ENCODE peak calls at places on chromosomes 6 and 20, in five cellular contexts. T is neural progenitor cell, N is lung, V is pancreas, H is prostate gland. E is an unnamed sample.

GRCh38 chr20:18224968-18225568 is 63.3 kb upstream of the ZNF133 start:
- DNase-seq in T (peak; percentile 73), N (peak; percentile 35), V (peak; percentile 58), H (peak; percentile 26), E (no peak)

GRCh38 chr6:131951576-131952230 is 531 bp upstream of the CCN2 start:
- DNase-seq in T (peak; percentile 26), N (no peak), V (no peak), H (no peak), E (no peak)

GRCh38 chr6:3752538-3753227 is 1.2 kb upstream of the PXDC1 start:
- DNase-seq in T (no peak), N (no peak), V (no peak), H (no peak), E (no peak)

GRCh38 chr20:9075264-9076095 is 6.6 kb downstream of the PLCB4 start:
- DNase-seq in T (no peak), N (no peak), V (no peak), H (no peak), E (no peak)

GRCh38 chr6:7721654-7722053 is 4.2 kb upstream of the BMP6 start:
- DNase-seq in T (no peak), N (no peak), V (no peak), H (no peak), E (peak; percentile 22)

GRCh38 chr6:150445486-150445885 is 76.7 kb downstream of the IYD start:
- DNase-seq in T (no peak), N (no peak), V (no peak), H (no peak), E (no peak)

GRCh38 chr6:16163535-16164300 is 34.8 kb downstream of the MYLIP start:
- DNase-seq in T (no peak), N (no peak), V (no peak), H (no peak), E (no peak)

GRCh38 chr20:642398-643174 is 10.4 kb downstream of the SRXN1 start:
- DNase-seq in T (peak; percentile 67), N (no peak), V (peak; percentile 64), H (no peak), E (no peak)

GRCh38 chr6:113586966-113587699 is 270.0 kb upstream of the MARCKS start:
- DNase-seq in T (peak; percentile 90), N (no peak), V (no peak), H (no peak), E (no peak)

GRCh38 chr6:150368762-150369161 is at the start of gene IYD:
- DNase-seq in T (no peak), N (peak; percentile 46), V (no peak), H (no peak), E (no peak)

GRCh38 chr6:109342564-109342963 is 39.7 kb downstream of the CD164 start:
- DNase-seq in T (no peak), N (no peak), V (no peak), H (no peak), E (no peak)

GRCh38 chr6:3202999-3203696 is 24.3 kb downstream of the TUBB2B start:
- DNase-seq in T (no peak), N (no peak), V (no peak), H (no peak), E (no peak)

GRCh38 chr20:10855031-10855430 is 181.2 kb upstream of the JAG1 start:
- DNase-seq in T (no peak), N (no peak), V (no peak), H (no peak), E (no peak)

GRCh38 chr6:66985816-66986215 is 1278.8 kb upstream of the EYS start:
- DNase-seq in T (no peak), N (no peak), V (no peak), H (no peak), E (no peak)

GRCh38 chr20:22368235-22368634 is 216.1 kb downstream of the FOXA2 start:
- DNase-seq in T (no peak), N (no peak), V (no peak), H (no peak), E (no peak)

GRCh38 chr6:3282461-3283236 is 23.9 kb downstream of the PSMG4 start:
- DNase-seq in T (no peak), N (no peak), V (peak; percentile 32), H (no peak), E (no peak)

GRCh38 chr20:37991506-37992302 is 41.6 kb downstream of the TTI1 start:
- DNase-seq in T (no peak), N (no peak), V (no peak), H (no peak), E (no peak)

GRCh38 chr20:37994512-37994911 is 38.7 kb downstream of the TTI1 start:
- DNase-seq in T (no peak), N (peak; percentile 76), V (no peak), H (peak; percentile 21), E (no peak)

GRCh38 chr20:37995856-37996625 is 37.2 kb downstream of the TTI1 start:
- DNase-seq in T (no peak), N (no peak), V (no peak), H (no peak), E (no peak)

GRCh38 chr20:37990571-37991151 is 42.6 kb downstream of the TTI1 start:
- DNase-seq in T (no peak), N (peak; percentile 73), V (no peak), H (peak; percentile 56), E (no peak)

DNA sequence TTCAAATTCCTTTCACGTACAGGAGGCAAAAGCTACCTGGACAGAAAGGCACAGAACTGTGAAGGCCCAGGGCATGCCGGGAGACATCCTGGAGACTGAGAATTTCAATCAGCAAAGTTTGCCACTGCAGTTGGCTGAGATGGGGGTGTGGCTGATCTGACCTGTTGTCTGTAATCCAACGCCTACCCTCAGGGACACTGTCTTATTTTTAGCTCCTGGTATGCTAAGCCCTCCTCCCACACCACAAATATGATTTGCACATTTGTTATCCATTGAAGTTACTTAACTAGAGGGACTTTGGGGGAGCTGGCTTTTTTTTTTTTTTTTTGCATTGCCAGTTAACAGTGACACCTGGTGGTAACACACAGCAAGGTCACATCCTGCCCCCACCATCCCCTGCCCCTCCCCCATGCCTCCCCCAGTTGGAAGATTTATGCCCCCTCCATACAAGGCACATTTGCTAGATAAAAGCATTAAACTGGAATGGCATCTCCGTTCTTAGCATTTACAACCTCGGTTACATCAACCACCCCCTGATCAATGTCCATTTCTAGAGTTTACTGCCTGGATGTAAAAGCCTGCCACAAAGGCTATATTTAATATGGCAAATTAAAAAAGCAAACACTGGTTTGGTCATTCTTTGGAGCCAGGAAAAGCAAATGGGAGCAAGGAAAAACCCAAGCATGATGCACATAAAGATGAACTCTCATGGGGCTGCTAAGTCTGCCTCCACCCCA is 40.3 kb downstream of the TTI1 start:
- DNase-seq in T (peak; percentile 47), N (peak; percentile 59), V (no peak), H (peak; percentile 67), E (peak; percentile 50)
- H3K4me1 ChIP-seq in T (peaks cover 4% of the 10 kb centered on the region), N (peaks cover 13% of the 10 kb centered on the region), V (peaks cover 1% of the 10 kb centered on the region), H (peaks cover 33% of the 10 kb centered on the region), E (no peaks in the 10 kb centered on the region)

GRCh38 chr6:129955584-129955983 is 62.8 kb upstream of the L3MBTL3 start:
- DNase-seq in T (no peak), N (no peak), V (no peak), H (no peak), E (no peak)

GRCh38 chr6:129965096-129965495 is 53.3 kb upstream of the L3MBTL3 start:
- DNase-seq in T (no peak), N (no peak), V (no peak), H (no peak), E (no peak)

GRCh38 chr6:129957941-129958898 is 60.2 kb upstream of the L3MBTL3 start:
- DNase-seq in T (no peak), N (no peak), V (no peak), H (no peak), E (no peak)

GRCh38 chr6:129954749-129955431 is 63.5 kb upstream of the L3MBTL3 start:
- DNase-seq in T (no peak), N (no peak), V (no peak), H (no peak), E (no peak)

GRCh38 chr6:129959358-129959930 is 58.9 kb upstream of the L3MBTL3 start:
- DNase-seq in T (no peak), N (no peak), V (no peak), H (no peak), E (no peak)
- H3K9me3 ChIP-seq in T (no peaks in the 10 kb centered on the region), N (peaks cover 6% of the 10 kb centered on the region), V (no peaks in the 10 kb centered on the region), H (no peaks in the 10 kb centered on the region), E (no peaks in the 10 kb centered on the region)

DNA sequence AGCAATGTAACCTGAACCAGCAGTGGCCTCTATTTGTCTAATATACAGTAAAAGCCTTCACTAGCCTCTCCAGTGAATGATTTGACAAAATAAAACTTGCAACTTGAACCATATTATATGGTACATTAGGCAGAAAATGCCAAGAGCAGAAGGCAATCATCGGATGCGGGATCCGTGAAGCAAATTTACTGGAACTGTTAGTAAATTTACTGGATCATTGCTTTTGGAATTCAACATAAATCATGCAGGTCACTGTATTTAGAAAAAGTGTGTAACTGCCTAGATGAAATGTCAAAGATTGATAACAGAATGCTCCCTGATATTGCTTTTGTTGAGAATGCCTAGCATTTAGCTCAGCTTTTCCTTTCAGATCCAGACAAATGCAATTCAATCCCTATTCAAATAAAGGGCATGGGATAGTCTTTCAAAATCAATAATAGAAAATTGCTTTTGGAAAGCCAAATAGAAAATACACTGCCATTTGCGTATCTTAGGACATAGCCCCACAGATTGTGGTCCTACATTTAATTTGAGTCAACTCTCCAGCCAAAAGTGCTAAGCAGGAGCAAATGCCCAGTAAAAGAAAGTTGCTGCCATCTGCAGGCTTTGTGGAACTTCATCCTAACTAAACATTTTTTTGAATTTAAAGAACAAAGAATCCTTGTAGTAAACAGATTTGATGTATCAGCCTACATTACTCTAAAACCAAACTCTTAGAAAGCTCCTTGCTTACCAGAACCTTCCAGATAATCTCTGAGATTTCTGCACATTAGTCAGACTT is 109.5 kb upstream of the HSF2 start:
- DNase-seq in T (peak; percentile 58), N (no peak), V (no peak), H (no peak), E (no peak)
- H3K4me3 ChIP-seq in T (no peak overlapping the region), N (no peak overlapping the region), V (no peak overlapping the region), H (no peak overlapping the region), E (no peak overlapping the region)

GRCh38 chr20:59151391-59151790 is 12.2 kb upstream of the ZNF831 start:
- DNase-seq in T (no peak), N (no peak), V (no peak), H (peak; percentile 56), E (no peak)
- H3K4me1 ChIP-seq in T (no peaks in the 10 kb centered on the region), N (peaks cover 6% of the 10 kb centered on the region), V (no peaks in the 10 kb centered on the region), H (no peaks in the 10 kb centered on the region), E (peaks cover 96% of the 10 kb centered on the region)

DNA sequence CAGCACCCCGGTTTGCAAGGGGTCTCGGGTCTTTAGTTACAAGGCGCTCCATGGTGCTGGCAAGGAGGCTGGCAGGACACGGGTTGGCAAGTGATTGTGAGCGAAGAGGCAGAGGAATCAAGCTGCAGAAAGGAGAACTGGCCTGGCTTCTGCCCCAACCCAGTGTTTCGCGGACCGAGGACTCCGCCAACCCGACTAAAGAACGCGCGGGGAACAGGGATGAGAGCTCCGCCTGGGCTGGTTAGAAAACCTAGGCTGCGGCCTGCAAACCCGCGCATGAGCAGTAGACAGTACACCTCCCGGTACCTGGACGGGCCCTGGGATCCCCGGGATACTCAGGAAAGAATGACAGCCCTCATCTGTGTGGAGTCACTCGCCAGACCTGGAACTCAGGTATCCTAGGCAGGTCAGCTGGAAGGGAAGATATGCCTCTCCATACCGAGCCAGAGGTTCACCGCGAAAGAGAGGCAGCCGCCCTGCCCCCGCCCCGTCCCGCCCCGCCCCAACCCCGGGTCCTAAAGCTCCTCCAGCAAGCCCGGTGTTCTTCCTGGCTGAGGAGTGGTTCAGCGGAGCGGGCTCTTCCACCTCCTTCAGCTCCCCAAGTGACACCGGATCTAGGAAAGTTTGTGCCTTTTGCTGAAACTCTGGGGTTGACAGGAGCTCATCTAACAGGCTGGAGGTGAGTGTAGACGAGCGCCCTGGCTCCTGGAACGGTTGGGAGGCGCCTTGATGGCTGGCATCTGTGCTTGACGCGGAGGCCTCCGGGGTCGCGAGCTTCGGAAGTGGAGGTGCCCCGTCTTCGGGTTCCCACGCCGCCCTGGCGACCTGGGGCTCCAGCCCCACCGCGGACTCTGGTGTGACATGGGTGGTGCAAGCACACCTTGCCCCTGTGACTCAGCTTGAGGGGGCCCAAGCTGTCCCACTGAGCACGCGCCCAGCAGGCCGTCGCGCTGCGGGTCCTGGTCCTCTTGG is 1847.3 kb upstream of the DEFB115 start:
- DNase-seq in T (no peak), N (no peak), V (no peak), H (no peak), E (no peak)
- H3K9me3 ChIP-seq in T (no peaks in the 10 kb centered on the region), N (peaks cover 41% of the 10 kb centered on the region), V (no peaks in the 10 kb centered on the region), H (no peaks in the 10 kb centered on the region), E (peaks cover 8% of the 10 kb centered on the region)